ENCODE peak calls at places on chromosomes 4 and X, in six cellular contexts. C is BJ, P is adrenal gland, S is neural progenitor cell, J is IMR-90, O is astrocyte of the spinal cord. E is an unnamed sample.

GRCh38 chr4:5165419-5166369 is 114.4 kb downstream of the STK32B start:
- DNase-seq in C (no peak), P (no peak), S (peak; percentile 65), J (peak; percentile 64), O (peak; percentile 62), E (peak; percentile 29)

GRCh38 chr4:7844247-7844991 is 95.2 kb downstream of the AFAP1 start:
- DNase-seq in C (peak; percentile 85), P (peak; percentile 85), S (peak; percentile 81), J (peak; percentile 99), O (peak; percentile 92), E (peak; percentile 57)

GRCh38 chr4:176435891-176436499 is 116.2 kb downstream of the SPCS3 start:
- DNase-seq in C (peak; percentile 83), P (no peak), S (no peak), J (peak; percentile 51), O (peak; percentile 85), E (no peak)

GRCh38 chrX:149495573-149496071 is 9.5 kb downstream of the IDS start:
- DNase-seq in C (peak; percentile 39), P (no peak), S (no peak), J (peak; percentile 69), O (peak; percentile 81), E (peak; percentile 39)

GRCh38 chr4:73730292-73730691 is 10.1 kb upstream of the CXCL8 start:
- DNase-seq in C (no peak), P (no peak), S (no peak), J (no peak), O (peak; percentile 29), E (no peak)

GRCh38 chrX:129039176-129039575 is 484.1 kb downstream of the SMARCA1 start:
- DNase-seq in C (no peak), P (no peak), S (no peak), J (no peak), O (no peak), E (no peak)

GRCh38 chr4:132572210-132572609 is 576.9 kb upstream of the PCDH10 start:
- DNase-seq in C (no peak), P (no peak), S (no peak), J (peak; percentile 25), O (peak; percentile 61), E (peak; percentile 95)

GRCh38 chr4:183960021-183960420 is 54.9 kb downstream of the STOX2 start:
- DNase-seq in C (no peak), P (peak; percentile 75), S (peak; percentile 86), J (peak; percentile 72), O (peak; percentile 76), E (peak; percentile 34)

GRCh38 chr4:54527532-54527931 is 130.2 kb upstream of the KIT start:
- DNase-seq in C (no peak), P (no peak), S (no peak), J (no peak), O (no peak), E (no peak)

GRCh38 chrX:151753313-151754041 is 18.9 kb downstream of the CNGA2 start:
- DNase-seq in C (no peak), P (peak; percentile 53), S (peak; percentile 75), J (peak; percentile 2), O (peak; percentile 68), E (peak; percentile 73)

GRCh38 chr4:165873298-165874071 is 448 bp downstream of the TLL1 start:
- DNase-seq in C (no peak), P (peak; percentile 23), S (peak; percentile 78), J (no peak), O (peak; percentile 14), E (peak; percentile 44)

GRCh38 chr4:119243868-119244267 is 31.4 kb downstream of the USP53 start:
- DNase-seq in C (no peak), P (no peak), S (no peak), J (no peak), O (no peak), E (no peak)

GRCh38 chr4:170198742-170199141 is 109.0 kb upstream of the AADAT start:
- DNase-seq in C (no peak), P (no peak), S (no peak), J (no peak), O (no peak), E (no peak)

GRCh38 chrX:121671649-121672048 is 624.2 kb downstream of the GLUD2 start:
- DNase-seq in C (no peak), P (no peak), S (no peak), J (no peak), O (no peak), E (no peak)

GRCh38 chr4:173500841-173501591 is 29.0 kb downstream of the HAND2 start:
- DNase-seq in C (no peak), P (no peak), S (no peak), J (no peak), O (no peak), E (no peak)
- H3K4me3 ChIP-seq in C (no peak overlapping the region), P (peak overlapping the region; percentile 53), S (peak overlapping the region; percentile 33), J (no peak overlapping the region), O (peak overlapping the region; percentile 25), E (no peak overlapping the region)

DNA sequence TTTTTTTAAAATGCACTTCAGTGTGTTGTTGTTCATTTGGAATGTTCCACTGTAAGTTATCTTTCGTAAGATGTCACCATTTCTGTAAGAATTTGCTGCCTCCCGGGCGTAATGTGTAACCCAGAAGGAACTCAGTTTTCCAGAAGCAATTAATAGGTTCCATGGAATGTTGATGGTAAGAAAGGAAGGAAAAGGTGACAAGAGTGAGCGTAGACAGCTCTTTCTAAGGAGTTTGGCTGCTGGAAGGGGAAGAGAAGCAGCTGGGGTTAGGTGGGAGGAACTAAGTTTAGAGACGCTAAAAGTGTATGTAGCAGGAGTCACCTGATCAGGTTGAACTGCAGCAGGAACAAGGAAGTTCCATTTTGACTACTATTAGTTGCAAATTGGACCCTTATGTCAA is 35.9 kb downstream of the PNMA5 start:
- DNase-seq in C (no peak), P (no peak), S (no peak), J (no peak), O (no peak), E (peak; percentile 9)
- H3K4me3 ChIP-seq in C (peak overlapping the region; percentile 28), P (peak overlapping the region; percentile 34), S (no peak overlapping the region), J (no peak overlapping the region), O (no peak overlapping the region), E (no peak overlapping the region)

DNA sequence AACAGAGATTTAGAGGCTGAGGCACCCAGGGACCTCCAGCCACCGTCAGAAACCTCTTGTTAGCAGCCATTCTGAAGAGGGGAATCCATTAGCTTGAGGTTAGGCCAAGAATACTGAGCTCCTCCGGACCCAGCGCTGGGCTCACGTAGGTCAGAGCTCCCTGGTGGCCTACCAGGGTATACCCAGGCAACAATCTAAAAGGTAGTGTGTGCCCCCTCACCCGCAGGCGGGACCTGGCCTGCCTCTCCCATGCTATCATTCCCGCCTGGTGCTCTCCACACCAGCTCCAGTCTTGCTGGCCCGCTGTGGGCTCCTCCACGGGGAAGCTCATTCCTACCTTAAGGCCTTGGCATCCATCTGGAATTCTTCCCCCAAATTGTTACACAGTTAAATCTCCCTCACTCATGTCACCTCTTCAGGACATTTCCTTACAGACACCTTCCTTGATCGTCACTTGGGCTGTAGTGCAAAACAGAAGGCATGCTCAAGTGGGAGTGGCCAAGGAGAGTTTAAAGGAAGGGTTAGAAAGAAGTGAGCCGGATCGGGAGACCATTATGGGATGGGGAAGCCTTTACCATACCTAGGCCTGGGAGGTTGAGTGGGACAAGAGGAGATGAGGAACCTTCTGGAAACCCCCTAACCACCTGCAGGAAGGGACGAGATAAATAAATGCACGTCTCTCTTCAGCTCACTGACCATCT is 102.5 kb downstream of the UCHL1 start:
- DNase-seq in C (no peak), P (no peak), S (peak; percentile 62), J (no peak), O (no peak), E (no peak)
- H3K4me3 ChIP-seq in C (no peak overlapping the region), P (no peak overlapping the region), S (peak overlapping the region; percentile 98), J (no peak overlapping the region), O (no peak overlapping the region), E (no peak overlapping the region)

GRCh38 chr4:89055157-89056080 is 1.6 kb downstream of the FAM13A start:
- DNase-seq in C (no peak), P (no peak), S (peak; percentile 4), J (no peak), O (no peak), E (peak; percentile 6)
- H3K4me3 ChIP-seq in C (peak overlapping the region; percentile 39), P (peak overlapping the region; percentile 55), S (peak overlapping the region; percentile 79), J (peak overlapping the region; percentile 51), O (peak overlapping the region; percentile 61), E (peak overlapping the region; percentile 67)

GRCh38 chr4:109432203-109432602 is 1.4 kb upstream of the SEC24B start:
- DNase-seq in C (no peak), P (no peak), S (peak; percentile 17), J (no peak), O (no peak), E (no peak)
- H3K4me3 ChIP-seq in C (no peak overlapping the region), P (no peak overlapping the region), S (peak overlapping the region; percentile 94), J (no peak overlapping the region), O (no peak overlapping the region), E (no peak overlapping the region)

GRCh38 chr4:140049024-140049923 is 104.7 kb downstream of the MAML3 start:
- DNase-seq in C (peak; percentile 4), P (peak; percentile 56), S (peak; percentile 80), J (peak; percentile 57), O (peak; percentile 68), E (peak; percentile 66)
- H3K4me3 ChIP-seq in C (peak overlapping the region; percentile 29), P (peak overlapping the region; percentile 58), S (peak overlapping the region; percentile 20), J (peak overlapping the region; percentile 34), O (peak overlapping the region; percentile 36), E (no peak overlapping the region)

GRCh38 chr4:86544313-86544966 is 49.7 kb upstream of the PTPN13 start:
- DNase-seq in C (no peak), P (no peak), S (no peak), J (no peak), O (no peak), E (no peak)
- H3K4me3 ChIP-seq in C (no peak overlapping the region), P (no peak overlapping the region), S (peak overlapping the region; percentile 13), J (no peak overlapping the region), O (no peak overlapping the region), E (no peak overlapping the region)

GRCh38 chr4:137533855-137534254 is 1.6 kb upstream of the PCDH18 start:
- DNase-seq in C (no peak), P (no peak), S (peak; percentile 57), J (no peak), O (no peak), E (no peak)
- H3K4me3 ChIP-seq in C (peak overlapping the region; percentile 57), P (no peak overlapping the region), S (peak overlapping the region; percentile 98), J (no peak overlapping the region), O (no peak overlapping the region), E (no peak overlapping the region)

GRCh38 chr4:158825443-158826036 is 56.7 kb downstream of the FNIP2 start:
- DNase-seq in C (no peak), P (no peak), S (no peak), J (no peak), O (no peak), E (no peak)
- H3K4me3 ChIP-seq in C (no peak overlapping the region), P (no peak overlapping the region), S (no peak overlapping the region), J (no peak overlapping the region), O (no peak overlapping the region), E (no peak overlapping the region)

GRCh38 chr4:80249144-80249543 is 17.3 kb upstream of the FGF5 start:
- DNase-seq in C (no peak), P (no peak), S (no peak), J (no peak), O (no peak), E (no peak)
- H3K4me3 ChIP-seq in C (no peak overlapping the region), P (no peak overlapping the region), S (no peak overlapping the region), J (no peak overlapping the region), O (no peak overlapping the region), E (no peak overlapping the region)

E was measured in cardiac muscle cell.